ENCODE peak calls at places on chromosomes 5 and 9, in five cellular contexts. W is ELF-1, F is head of caudate nucleus, T is uterus, O is memory B cell. A is an unnamed sample.

GRCh38 chr5:58793888-58794287 is 211.0 kb downstream of the RAB3C start:
- DNase-seq in O (no peak), F (no peak), W (no peak), T (no peak), A (no peak)

GRCh38 chr5:102754499-102755424 is at the start of gene PAM:
- DNase-seq in W (peak; percentile 89), T (peak; percentile 71), O (peak; percentile 44), F (peak; percentile 84), A (peak; percentile 82)

GRCh38 chr5:170491479-170491878 is 12.3 kb upstream of the KCNIP1 start:
- DNase-seq in O (no peak), T (no peak), W (no peak), F (no peak), A (no peak)

GRCh38 chr5:89342106-89342876 is 459.3 kb upstream of the MEF2C start:
- DNase-seq in F (no peak), T (no peak), W (no peak), O (no peak), A (no peak)

GRCh38 chr5:172377856-172378255 is 76.5 kb downstream of the SH3PXD2B start:
- DNase-seq in T (no peak), O (no peak), F (no peak), W (no peak), A (no peak)

GRCh38 chr5:76591366-76591765 is 31.8 kb downstream of the F2RL2 start:
- DNase-seq in T (no peak), W (no peak), O (no peak), F (no peak), A (no peak)

GRCh38 chr5:141835928-141836667 is 42.1 kb downstream of the PCDH1 start:
- DNase-seq in T (no peak), O (no peak), W (peak; percentile 53), F (no peak), A (no peak)

GRCh38 chr9:138049779-138050471 is 172.3 kb downstream of the CACNA1B start:
- DNase-seq in O (no peak), T (no peak), F (no peak), W (no peak), A (no peak)

GRCh38 chr5:997711-998110 is 10.9 kb upstream of the NKD2 start:
- DNase-seq in O (no peak), T (peak; percentile 13), F (peak; percentile 1), W (no peak), A (no peak)

GRCh38 chr9:37521111-37521510 is 35.4 kb downstream of the POLR1E start:
- DNase-seq in O (no peak), F (no peak), T (no peak), W (no peak), A (no peak)

GRCh38 chr9:92158097-92158601 is 42.9 kb upstream of the SPTLC1 start:
- DNase-seq in T (no peak), F (no peak), W (no peak), O (no peak), A (no peak)

GRCh38 chr5:54883374-54884194 is 101.8 kb downstream of the ESM1 start:
- DNase-seq in T (peak; percentile 64), O (no peak), W (peak; percentile 78), F (peak; percentile 21), A (peak; percentile 45)

GRCh38 chr5:150215978-150216944 is 26.4 kb downstream of the SLC6A7 start:
- DNase-seq in O (no peak), F (no peak), W (no peak), T (peak; percentile 28), A (no peak)

GRCh38 chr5:1010641-1011046 is 2.0 kb downstream of the NKD2 start:
- DNase-seq in T (no peak), W (no peak), O (no peak), F (peak; percentile 3), A (no peak)

GRCh38 chr5:135483254-135483653 is 31.1 kb upstream of the TIFAB start:
- DNase-seq in T (no peak), O (no peak), W (no peak), F (no peak), A (no peak)

GRCh38 chr5:160291467-160291866 is 20.9 kb downstream of the CCNJL start:
- DNase-seq in O (no peak), F (no peak), W (no peak), T (no peak), A (no peak)

GRCh38 chr5:128799945-128800344 is 165.3 kb upstream of the SLC27A6 start:
- DNase-seq in W (peak; percentile 3), O (no peak), F (no peak), T (no peak), A (no peak)

GRCh38 chr9:96045811-96046210 is 170.3 kb downstream of the ERCC6L2 start:
- DNase-seq in O (no peak), F (no peak), W (no peak), T (no peak), A (no peak)

GRCh38 chr9:11328326-11328725 is 715.5 kb upstream of the PTPRD start:
- DNase-seq in F (no peak), T (no peak), O (no peak), W (no peak), A (no peak)

GRCh38 chr9:133168432-133168831 is 4.7 kb upstream of the GBGT1 start:
- DNase-seq in T (no peak), W (peak; percentile 54), F (no peak), O (no peak), A (no peak)

GRCh38 chr5:15929616-15930303 is 249.8 kb downstream of the MARCHF11 start:
- DNase-seq in F (no peak), O (no peak), W (peak; percentile 28), T (no peak), A (no peak)

GRCh38 chr5:177293819-177294581 is 9.5 kb downstream of the RAB24 start:
- DNase-seq in T (no peak), W (no peak), F (no peak), O (no peak), A (no peak)

GRCh38 chr5:19270153-19270552 is 717.8 kb downstream of the CDH18 start:
- DNase-seq in T (no peak), F (peak; percentile 58), W (no peak), O (no peak), A (no peak)

GRCh38 chr5:115737452-115737851 is 79.0 kb downstream of the CDO1 start:
- DNase-seq in W (no peak), T (no peak), F (no peak), O (no peak), A (no peak)

GRCh38 chr5:151224372-151224771 is 480 bp upstream of the CCDC69 start:
- DNase-seq in F (no peak), W (no peak), O (peak; percentile 43), T (no peak), A (no peak)

GRCh38 chr5:124892185-124892848 is 145.9 kb upstream of the ZNF608 start:
- DNase-seq in W (no peak), O (no peak), T (no peak), F (no peak), A (no peak)

GRCh38 chr5:147688965-147689364 is 93.6 kb downstream of the JAKMIP2 start:
- DNase-seq in T (peak; percentile 21), F (peak; percentile 32), W (no peak), O (no peak), A (peak; percentile 66)

GRCh38 chr5:36870399-36871040 is 6.0 kb upstream of the NIPBL start:
- DNase-seq in O (peak; percentile 64), F (no peak), W (no peak), T (no peak), A (no peak)

GRCh38 chr9:74777136-74777879 is 110.4 kb downstream of the TRPM6 start:
- DNase-seq in O (peak; percentile 52), W (peak; percentile 28), T (peak; percentile 53), F (peak; percentile 70), A (peak; percentile 79)

GRCh38 chr9:86340356-86341006 is 13.7 kb downstream of the TUT7 start:
- DNase-seq in O (no peak), T (no peak), W (no peak), F (no peak), A (no peak)

GRCh38 chr5:176535101-176535654 is 2.0 kb downstream of the RNF44 start:
- DNase-seq in F (peak; percentile 54), O (no peak), W (no peak), T (no peak), A (no peak)

GRCh38 chr9:83441390-83441789 is 96.8 kb downstream of the FRMD3 start:
- DNase-seq in W (no peak), O (no peak), T (no peak), F (no peak), A (peak; percentile 80)